ENCODE peak calls at places on chromosomes 11 and 22, in ten cellular contexts. E is DND-41; S is PC-3; B is CD8-positive, alpha-beta T cell; V is neural crest cell; I is HCT116; C is thoracic aorta; D is AG04450; R is mammary epithelial cell; T is fibroblast of lung. J is an unnamed sample.
A peak's percentile ranks its signal among the peaks of the same experiment; 100 is the strongest.

GRCh38 chr11:105718641-105719040 is 108.8 kb downstream of the GRIA4 start:
- DNase-seq in E (no peak), S (no peak), B (no peak), V (no peak), I (no peak), C (no peak), D (no peak), R (no peak), T (peak; percentile 47), J (no peak)

GRCh38 chr11:35995872-35996271 is 52.0 kb downstream of the LDLRAD3 start:
- DNase-seq in E (no peak), S (no peak), B (no peak), V (no peak), I (no peak), C (no peak), D (no peak), R (no peak), T (no peak), J (no peak)

GRCh38 chr11:93775289-93775688 is 8.8 kb upstream of the MED17 start:
- DNase-seq in E (peak; percentile 32), S (peak; percentile 48), B (no peak), V (peak; percentile 44), I (peak; percentile 18), C (no peak), D (no peak), R (no peak), T (no peak), J (no peak)

GRCh38 chr11:32312865-32313403 is 122.4 kb downstream of the WT1 start:
- DNase-seq in E (peak; percentile 60), S (peak; percentile 83), B (no peak), V (no peak), I (peak; percentile 63), C (no peak), D (no peak), R (peak; percentile 66), T (peak; percentile 50), J (no peak)

GRCh38 chr11:13120691-13121090 is 111.6 kb downstream of the RASSF10 start:
- DNase-seq in E (no peak), S (peak; percentile 78), B (no peak), V (no peak), I (no peak), C (no peak), D (no peak), R (peak; percentile 90), T (peak; percentile 84), J (no peak)

GRCh38 chr11:124405611-124406010 is 6.8 kb upstream of the OR8B3 start:
- DNase-seq in E (no peak), S (no peak), B (no peak), V (no peak), I (no peak), C (no peak), D (no peak), R (no peak), T (peak; percentile 17), J (no peak)

GRCh38 chr11:63783925-63784592 is 15.5 kb upstream of the ZFTA start:
- DNase-seq in E (peak; percentile 30), S (no peak), B (no peak), V (no peak), I (no peak), C (no peak), D (no peak), R (no peak), T (no peak), J (no peak)

GRCh38 chr11:67646535-67647336 is 3.8 kb downstream of the ACY3 start:
- DNase-seq in E (peak; percentile 71), S (no peak), B (no peak), V (no peak), I (no peak), C (no peak), D (no peak), R (no peak), T (no peak), J (no peak)

GRCh38 chr22:34344702-34345101 is 424.4 kb upstream of the LARGE1 start:
- DNase-seq in E (no peak), S (no peak), B (no peak), V (no peak), I (no peak), C (no peak), D (no peak), R (no peak), T (no peak), J (no peak)

GRCh38 chr11:19980957-19981669 is 179.2 kb downstream of the DBX1 start:
- DNase-seq in E (no peak), S (no peak), B (no peak), V (no peak), I (no peak), C (no peak), D (peak; percentile 55), R (no peak), T (peak; percentile 74), J (no peak)

GRCh38 chr11:44258839-44259420 is 51.0 kb downstream of the ALX4 start:
- DNase-seq in E (no peak), S (no peak), B (no peak), V (no peak), I (no peak), C (no peak), D (no peak), R (no peak), T (no peak), J (no peak)

GRCh38 chr11:22879615-22880014 is 19.3 kb upstream of the CCDC179 start:
- DNase-seq in E (no peak), S (no peak), B (no peak), V (no peak), I (no peak), C (no peak), D (no peak), R (no peak), T (peak; percentile 7), J (no peak)

GRCh38 chr11:127531167-127531566 is 530.6 kb upstream of the KIRREL3 start:
- DNase-seq in E (no peak), S (no peak), B (no peak), V (no peak), I (no peak), C (no peak), D (no peak), R (no peak), T (no peak), J (no peak)

GRCh38 chr11:59144579-59145345 is 2.1 kb downstream of the FAM111A start:
- DNase-seq in E (peak; percentile 89), S (peak; percentile 97), B (peak; percentile 25), V (peak; percentile 35), I (peak; percentile 86), C (peak; percentile 33), D (peak; percentile 42), R (peak; percentile 94), T (peak; percentile 79), J (peak; percentile 27)
- TF ChIP-seq CTCF in E (peak; percentile 62), S (peak; percentile 58), B (no peak), V (peak; percentile 26), I (peak; percentile 27), C (no peak), D (no peak), R (no peak), T (no peak), J (no peak)

GRCh38 chr22:42127606-42128005 is 3.0 kb downstream of the CYP2D6 start:
- DNase-seq in E (no peak), S (no peak), B (no peak), V (no peak), I (no peak), C (no peak), D (no peak), R (no peak), T (no peak), J (no peak)
- TF ChIP-seq CTCF in E (no peak), S (no peak), B (no peak), V (no peak), I (no peak), C (no peak), D (no peak), R (no peak), T (no peak), J (no peak)

DNA sequence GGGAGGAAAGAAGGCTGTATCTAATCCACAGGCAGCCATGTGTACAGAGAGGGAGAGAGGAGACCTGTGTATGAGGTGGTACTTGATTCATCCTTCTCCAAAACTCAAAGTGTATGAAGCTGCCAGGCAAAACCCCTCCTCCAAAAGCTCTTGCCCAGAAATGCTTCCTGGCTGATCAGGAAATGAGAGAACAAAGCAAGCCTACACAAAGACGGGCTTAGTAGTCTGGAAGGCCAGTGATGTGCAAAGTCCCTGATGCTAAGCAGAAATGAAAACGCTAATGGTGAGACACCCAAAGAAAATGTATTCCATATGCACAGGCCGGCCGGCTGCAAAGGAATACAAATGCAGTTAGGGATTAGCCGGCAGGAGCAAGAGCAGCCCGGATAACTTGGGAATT is 234.9 kb upstream of the CADM1 start:
- DNase-seq in E (no peak), S (no peak), B (no peak), V (no peak), I (no peak), C (no peak), D (no peak), R (no peak), T (peak; percentile 20), J (no peak)
- TF ChIP-seq CTCF in E (no peak), S (no peak), B (no peak), V (no peak), I (no peak), C (no peak), D (no peak), R (no peak), T (no peak), J (no peak)

GRCh38 chr11:66345316-66345649 is 379 bp upstream of the BRMS1 start:
- DNase-seq in E (no peak), S (no peak), B (no peak), V (no peak), I (no peak), C (no peak), D (no peak), R (no peak), T (no peak), J (no peak)

GRCh38 chr11:66347425-66348276 is at the start of gene B4GAT1:
- DNase-seq in E (peak; percentile 83), S (peak; percentile 98), B (peak; percentile 59), V (peak; percentile 77), I (peak; percentile 85), C (peak; percentile 64), D (peak; percentile 83), R (peak; percentile 88), T (peak; percentile 89), J (peak; percentile 79)

GRCh38 chr11:66346476-66347424 is 679 bp downstream of the B4GAT1 start:
- DNase-seq in E (no peak), S (no peak), B (no peak), V (no peak), I (no peak), C (no peak), D (no peak), R (peak; percentile 16), T (no peak), J (no peak)

GRCh38 chr11:66343176-66343575 is 1.7 kb downstream of the BRMS1 start:
- DNase-seq in E (no peak), S (no peak), B (no peak), V (no peak), I (no peak), C (no peak), D (no peak), R (no peak), T (no peak), J (no peak)

GRCh38 chr11:66344550-66345315 is at the start of gene BRMS1:
- DNase-seq in E (peak; percentile 95), S (peak; percentile 99), B (peak; percentile 89), V (peak; percentile 92), I (peak; percentile 95), C (peak; percentile 95), D (peak; percentile 87), R (peak; percentile 94), T (peak; percentile 97), J (peak; percentile 98)
- TF ChIP-seq CTCF in E (peak; percentile 34), S (no peak), B (no peak), V (peak; percentile 15), I (no peak), C (peak; percentile 38), D (peak; percentile 13), R (no peak), T (no peak), J (no peak)

GRCh38 chr11:76598426-76598839 is 72.1 kb downstream of the LRRC32 start:
- DNase-seq in E (no peak), S (peak; percentile 59), B (no peak), V (no peak), I (peak; percentile 7), C (no peak), D (no peak), R (no peak), T (peak; percentile 51), J (no peak)
- TF ChIP-seq CTCF in E (peak; percentile 29), S (peak; percentile 71), B (no peak), V (peak; percentile 44), I (peak; percentile 45), C (peak; percentile 48), D (peak; percentile 62), R (no peak), T (peak; percentile 58), J (no peak)

J was measured in omental fat pad.